ENCODE peak calls at places on chromosomes 12 and 14, in eight cellular contexts. O is germinal center; B is PC-3; R is substantia nigra; G is stimulated activated CD4-positive, alpha-beta T cell treated with anti-CD3 and anti-CD28 coated beads, Interleukin-4, amount 100 ng/mL, for 24 hours; Q is endothelial cell; W is type B pancreatic cell; P is astrocyte of the cerebellum. F is an unnamed sample.

GRCh38 chr14:94932589-94932988 is 162.7 kb upstream of the GSC start:
- DNase-seq in O (no peak), B (no peak), R (no peak), G (no peak), Q (no peak), W (no peak), P (no peak), F (no peak)

GRCh38 chr12:84336231-84336630 is 576.4 kb downstream of the SLC6A15 start:
- DNase-seq in O (no peak), B (no peak), R (no peak), G (no peak), Q (no peak), W (no peak), P (no peak), F (no peak)

GRCh38 chr14:101849640-101850039 is 88.1 kb downstream of the PPP2R5C start:
- DNase-seq in O (no peak), B (no peak), R (no peak), G (no peak), Q (no peak), W (no peak), P (no peak), F (no peak)

GRCh38 chr14:24095196-24096068 is 1.3 kb downstream of the PCK2 start:
- DNase-seq in O (peak), B (no peak), R (no peak), G (peak), Q (peak), W (no peak), P (no peak), F (no peak)

GRCh38 chr12:1692221-1692620 is 1.4 kb downstream of the ADIPOR2 start:
- DNase-seq in O (no peak), B (no peak), R (no peak), G (no peak), Q (no peak), W (no peak), P (no peak), F (no peak)

GRCh38 chr12:122205590-122205925 is 2.0 kb downstream of the B3GNT4 start:
- DNase-seq in O (no peak), B (no peak), R (no peak), G (no peak), Q (no peak), W (no peak), P (no peak), F (no peak)

GRCh38 chr14:33376510-33376909 is 437.8 kb downstream of the NPAS3 start:
- DNase-seq in O (no peak), B (no peak), R (no peak), G (no peak), Q (no peak), W (no peak), P (no peak), F (no peak)

GRCh38 chr12:132424118-132424438 is 65.9 kb upstream of the FBRSL1 start:
- DNase-seq in O (no peak), B (no peak), R (no peak), G (no peak), Q (no peak), W (no peak), P (no peak), F (no peak)

GRCh38 chr12:92063641-92064040 is 82.0 kb downstream of the BTG1 start:
- DNase-seq in O (no peak), B (peak), R (no peak), G (no peak), Q (no peak), W (no peak), P (no peak), F (no peak)

GRCh38 chr12:131604146-131604844 is 106.6 kb upstream of the SFSWAP start:
- DNase-seq in O (no peak), B (no peak), R (no peak), G (peak), Q (no peak), W (no peak), P (no peak), F (no peak)

GRCh38 chr14:21245813-21246212 is 23.4 kb downstream of the HNRNPC start:
- DNase-seq in O (no peak), B (no peak), R (no peak), G (no peak), Q (no peak), W (no peak), P (no peak), F (no peak)

GRCh38 chr12:98440165-98440581 is 75.2 kb upstream of the TMPO start:
- DNase-seq in O (no peak), B (peak), R (no peak), G (no peak), Q (peak), W (no peak), P (peak), F (no peak)

GRCh38 chr12:94173660-94174265 is 25.4 kb downstream of the PLXNC1 start:
- DNase-seq in O (no peak), B (no peak), R (no peak), G (no peak), Q (no peak), W (no peak), P (no peak), F (no peak)

GRCh38 chr14:28406181-28406580 is 360.4 kb upstream of the FOXG1 start:
- DNase-seq in O (no peak), B (peak), R (no peak), G (no peak), Q (no peak), W (no peak), P (peak), F (no peak)

GRCh38 chr14:33925209-33925608 is 25.7 kb downstream of the EGLN3 start:
- DNase-seq in O (no peak), B (no peak), R (no peak), G (no peak), Q (no peak), W (no peak), P (no peak), F (no peak)

GRCh38 chr12:104505095-104505819 is 48.5 kb downstream of the CHST11 start:
- DNase-seq in O (peak), B (no peak), R (no peak), G (no peak), Q (no peak), W (no peak), P (no peak), F (no peak)

GRCh38 chr12:132447731-132448452 is 42.1 kb upstream of the FBRSL1 start:
- DNase-seq in O (no peak), B (no peak), R (no peak), G (no peak), Q (no peak), W (no peak), P (no peak), F (no peak)

GRCh38 chr12:104456417-104456949 is at the start of gene CHST11:
- DNase-seq in O (peak), B (peak), R (peak), G (peak), Q (peak), W (peak), P (peak), F (peak)

GRCh38 chr12:99137124-99137845 is 492.2 kb downstream of the APAF1 start:
- DNase-seq in O (no peak), B (no peak), R (no peak), G (no peak), Q (no peak), W (no peak), P (no peak), F (no peak)

GRCh38 chr12:52181757-52182156 is 10.1 kb downstream of the KRT80 start:
- DNase-seq in O (no peak), B (no peak), R (no peak), G (no peak), Q (no peak), W (no peak), P (peak), F (no peak)

GRCh38 chr12:82529096-82529495 is 157.6 kb upstream of the TMTC2 start:
- DNase-seq in O (no peak), B (no peak), R (no peak), G (no peak), Q (no peak), W (no peak), P (no peak), F (no peak)

F was measured in 8988T.